ENCODE peak calls at places on chromosome 10, in six cellular contexts. One of them, this sample, is unnamed.

GRCh38 chr10:30320248-30320647 is 28.8 kb downstream of the MTPAP start:
- DNase-seq in GM04504: no peak
- DNase-seq in endothelial cell of umbilical vein: no peak
- DNase-seq in occipital lobe: no peak
- DNase-seq in IMR-90: no peak
- DNase-seq in tibial artery: no peak
- DNase-seq in this sample: no peak

GRCh38 chr10:132397036-132397541 is at the start of gene PWWP2B:
- DNase-seq in GM04504: no peak
- DNase-seq in endothelial cell of umbilical vein: no peak
- DNase-seq in occipital lobe: no peak
- DNase-seq in IMR-90: peak
- DNase-seq in tibial artery: no peak
- DNase-seq in this sample: no peak

GRCh38 chr10:68081916-68082315 is 6.8 kb upstream of the HERC4 start:
- DNase-seq in GM04504: no peak
- DNase-seq in endothelial cell of umbilical vein: no peak
- DNase-seq in occipital lobe: no peak
- DNase-seq in IMR-90: no peak
- DNase-seq in tibial artery: no peak
- DNase-seq in this sample: no peak

GRCh38 chr10:86314616-86315520 is 51.7 kb downstream of the GRID1 start:
- DNase-seq in GM04504: no peak
- DNase-seq in endothelial cell of umbilical vein: no peak
- DNase-seq in occipital lobe: no peak
- DNase-seq in IMR-90: no peak
- DNase-seq in tibial artery: no peak
- DNase-seq in this sample: no peak

GRCh38 chr10:126731613-126731995 is 61.1 kb upstream of the C10orf90 start:
- DNase-seq in GM04504: no peak
- DNase-seq in endothelial cell of umbilical vein: no peak
- DNase-seq in occipital lobe: no peak
- DNase-seq in IMR-90: no peak
- DNase-seq in tibial artery: no peak
- DNase-seq in this sample: no peak

GRCh38 chr10:43308986-43309385 is 42.1 kb upstream of the RASGEF1A start:
- DNase-seq in GM04504: no peak
- DNase-seq in endothelial cell of umbilical vein: no peak
- DNase-seq in occipital lobe: peak
- DNase-seq in IMR-90: no peak
- DNase-seq in tibial artery: no peak
- DNase-seq in this sample: no peak

GRCh38 chr10:49649294-49649693 is 30.2 kb upstream of the C10orf53 start:
- DNase-seq in GM04504: no peak
- DNase-seq in endothelial cell of umbilical vein: no peak
- DNase-seq in occipital lobe: no peak
- DNase-seq in IMR-90: no peak
- DNase-seq in tibial artery: no peak
- DNase-seq in this sample: no peak

GRCh38 chr10:132711618-132712051 is 74.3 kb downstream of the NKX6-2 start:
- DNase-seq in GM04504: no peak
- DNase-seq in endothelial cell of umbilical vein: no peak
- DNase-seq in occipital lobe: no peak
- DNase-seq in IMR-90: no peak
- DNase-seq in tibial artery: no peak
- DNase-seq in this sample: no peak

GRCh38 chr10:103282961-103283360 is 6.0 kb downstream of the INA start:
- DNase-seq in GM04504: no peak
- DNase-seq in endothelial cell of umbilical vein: no peak
- DNase-seq in occipital lobe: no peak
- DNase-seq in IMR-90: no peak
- DNase-seq in tibial artery: no peak
- DNase-seq in this sample: no peak

GRCh38 chr10:58963101-58963534 is 213.3 kb upstream of the PHYHIPL start:
- DNase-seq in GM04504: no peak
- DNase-seq in endothelial cell of umbilical vein: no peak
- DNase-seq in occipital lobe: no peak
- DNase-seq in IMR-90: no peak
- DNase-seq in tibial artery: no peak
- DNase-seq in this sample: no peak

GRCh38 chr10:75400769-75401568 is 595 bp downstream of the ZNF503 start:
- DNase-seq in GM04504: no peak
- DNase-seq in endothelial cell of umbilical vein: peak
- DNase-seq in occipital lobe: peak
- DNase-seq in IMR-90: peak
- DNase-seq in tibial artery: peak
- DNase-seq in this sample: peak

GRCh38 chr10:90862908-90863514 is 5.2 kb upstream of the HTR7 start:
- DNase-seq in GM04504: no peak
- DNase-seq in endothelial cell of umbilical vein: peak
- DNase-seq in occipital lobe: no peak
- DNase-seq in IMR-90: peak
- DNase-seq in tibial artery: no peak
- DNase-seq in this sample: no peak

GRCh38 chr10:112461029-112461887 is 14.2 kb downstream of the VTI1A start:
- DNase-seq in GM04504: peak
- DNase-seq in endothelial cell of umbilical vein: peak
- DNase-seq in occipital lobe: no peak
- DNase-seq in IMR-90: peak
- DNase-seq in tibial artery: no peak
- DNase-seq in this sample: peak

GRCh38 chr10:19498348-19499290 is 317.6 kb upstream of the PLXDC2 start:
- DNase-seq in GM04504: no peak
- DNase-seq in endothelial cell of umbilical vein: no peak
- DNase-seq in occipital lobe: no peak
- DNase-seq in IMR-90: peak
- DNase-seq in tibial artery: peak
- DNase-seq in this sample: no peak

GRCh38 chr10:12018438-12019342 is 23.9 kb downstream of the UPF2 start:
- DNase-seq in GM04504: no peak
- DNase-seq in endothelial cell of umbilical vein: no peak
- DNase-seq in occipital lobe: no peak
- DNase-seq in IMR-90: peak
- DNase-seq in tibial artery: no peak
- DNase-seq in this sample: no peak

GRCh38 chr10:103967433-103968142 is 648 bp downstream of the SLK start:
- DNase-seq in GM04504: no peak
- DNase-seq in endothelial cell of umbilical vein: peak
- DNase-seq in occipital lobe: no peak
- DNase-seq in IMR-90: no peak
- DNase-seq in tibial artery: no peak
- DNase-seq in this sample: no peak

GRCh38 chr10:133261726-133262325 is 14.8 kb downstream of the ADAM8 start:
- DNase-seq in GM04504: no peak
- DNase-seq in endothelial cell of umbilical vein: peak
- DNase-seq in occipital lobe: peak
- DNase-seq in IMR-90: peak
- DNase-seq in tibial artery: peak
- DNase-seq in this sample: no peak

GRCh38 chr10:101080933-101081546 is 19.3 kb downstream of the KAZALD1 start:
- DNase-seq in GM04504: no peak
- DNase-seq in endothelial cell of umbilical vein: peak
- DNase-seq in occipital lobe: no peak
- DNase-seq in IMR-90: peak
- DNase-seq in tibial artery: no peak
- DNase-seq in this sample: no peak

GRCh38 chr10:122515022-122515424 is 45.5 kb upstream of the DMBT1 start:
- DNase-seq in GM04504: no peak
- DNase-seq in endothelial cell of umbilical vein: no peak
- DNase-seq in occipital lobe: no peak
- DNase-seq in IMR-90: no peak
- DNase-seq in tibial artery: no peak
- DNase-seq in this sample: peak

GRCh38 chr10:131806646-131807317 is 94.0 kb upstream of the PPP2R2D start:
- DNase-seq in GM04504: no peak
- DNase-seq in endothelial cell of umbilical vein: no peak
- DNase-seq in occipital lobe: no peak
- DNase-seq in IMR-90: no peak
- DNase-seq in tibial artery: no peak
- DNase-seq in this sample: no peak

GRCh38 chr10:129108994-129109393 is 358.0 kb upstream of the MGMT start:
- DNase-seq in GM04504: no peak
- DNase-seq in endothelial cell of umbilical vein: no peak
- DNase-seq in occipital lobe: no peak
- DNase-seq in IMR-90: no peak
- DNase-seq in tibial artery: no peak
- DNase-seq in this sample: no peak

GRCh38 chr10:94103902-94104301 is 110.2 kb downstream of the PLCE1 start:
- DNase-seq in GM04504: no peak
- DNase-seq in endothelial cell of umbilical vein: no peak
- DNase-seq in occipital lobe: no peak
- DNase-seq in IMR-90: peak
- DNase-seq in tibial artery: no peak
- DNase-seq in this sample: peak

GRCh38 chr10:7896297-7896696 is 78.0 kb downstream of the TAF3 start:
- DNase-seq in GM04504: no peak
- DNase-seq in endothelial cell of umbilical vein: no peak
- DNase-seq in occipital lobe: no peak
- DNase-seq in IMR-90: no peak
- DNase-seq in tibial artery: no peak
- DNase-seq in this sample: no peak

GRCh38 chr10:45059632-45060031 is 58.9 kb downstream of the ZNF22 start:
- DNase-seq in GM04504: no peak
- DNase-seq in endothelial cell of umbilical vein: no peak
- DNase-seq in occipital lobe: no peak
- DNase-seq in IMR-90: no peak
- DNase-seq in tibial artery: no peak
- DNase-seq in this sample: no peak

GRCh38 chr10:43453266-43453831 is 16.4 kb downstream of the ZNF487 start:
- DNase-seq in GM04504: no peak
- DNase-seq in endothelial cell of umbilical vein: no peak
- DNase-seq in occipital lobe: no peak
- DNase-seq in IMR-90: no peak
- DNase-seq in tibial artery: no peak
- DNase-seq in this sample: no peak

GRCh38 chr10:121935702-121936101 is 7.9 kb upstream of the ATE1 start:
- DNase-seq in GM04504: no peak
- DNase-seq in endothelial cell of umbilical vein: no peak
- DNase-seq in occipital lobe: no peak
- DNase-seq in IMR-90: no peak
- DNase-seq in tibial artery: no peak
- DNase-seq in this sample: no peak

This sample was measured in skeletal muscle cell.